ENCODE peak calls at places on chromosomes 7 and 10, in six cellular contexts. B, Q, P, W, Y and U are unnamed samples. For H3K4me1, the result is how much of the 10 kb centered on the place peaks cover.

GRCh38 chr7:2953588-2954407 is 89.9 kb downstream of the CARD11 start:
- DNase-seq in B (no peak), Q (peak), P (no peak), W (no peak), Y (peak), U (no peak)

GRCh38 chr7:96045919-96046318 is 273.6 kb downstream of the DYNC1I1 start:
- DNase-seq in B (no peak), Q (no peak), P (no peak), W (no peak), Y (no peak), U (no peak)

GRCh38 chr7:106603300-106603699 is 57.7 kb downstream of the CCDC71L start:
- DNase-seq in B (no peak), Q (no peak), P (no peak), W (no peak), Y (no peak), U (no peak)

GRCh38 chr7:126698909-126699308 is 553.8 kb downstream of the GRM8 start:
- DNase-seq in B (no peak), Q (no peak), P (no peak), W (no peak), Y (no peak), U (no peak)

GRCh38 chr7:151689196-151689971 is 169.7 kb upstream of the RHEB start:
- DNase-seq in B (peak), Q (peak), P (peak), W (no peak), Y (peak), U (no peak)

GRCh38 chr7:97024209-97025129 is at the start of gene DLX5:
- DNase-seq in B (no peak), Q (no peak), P (peak), W (peak), Y (no peak), U (no peak)

GRCh38 chr7:17411922-17412321 is 113.5 kb downstream of the AHR start:
- DNase-seq in B (no peak), Q (no peak), P (no peak), W (no peak), Y (no peak), U (no peak)

GRCh38 chr7:111587715-111588433 is 25.6 kb upstream of the IMMP2L start:
- DNase-seq in B (no peak), Q (no peak), P (peak), W (no peak), Y (no peak), U (no peak)

GRCh38 chr7:16114633-16115032 is 306.7 kb downstream of the CRPPA start:
- DNase-seq in B (no peak), Q (no peak), P (peak), W (no peak), Y (no peak), U (no peak)

GRCh38 chr7:20776942-20777341 is 9.7 kb downstream of the SP8 start:
- DNase-seq in B (no peak), Q (no peak), P (no peak), W (no peak), Y (no peak), U (no peak)

GRCh38 chr7:20116869-20117268 is 100.3 kb downstream of the MACC1 start:
- DNase-seq in B (no peak), Q (no peak), P (no peak), W (no peak), Y (no peak), U (no peak)

GRCh38 chr7:65731562-65732035 is 141.3 kb upstream of the VKORC1L1 start:
- DNase-seq in B (no peak), Q (no peak), P (peak), W (no peak), Y (no peak), U (no peak)

GRCh38 chr10:6516277-6516676 is 63.8 kb downstream of the PRKCQ start:
- DNase-seq in B (no peak), Q (no peak), P (no peak), W (no peak), Y (no peak), U (no peak)

GRCh38 chr7:141073173-141073640 is 657 bp upstream of the TMEM178B start:
- DNase-seq in B (no peak), Q (no peak), P (peak), W (no peak), Y (no peak), U (peak)

GRCh38 chr10:129531195-129531968 is 64.3 kb downstream of the MGMT start:
- DNase-seq in B (peak), Q (no peak), P (peak), W (no peak), Y (no peak), U (no peak)

GRCh38 chr7:81519886-81520285 is 250.0 kb downstream of the HGF start:
- DNase-seq in B (no peak), Q (no peak), P (peak), W (no peak), Y (no peak), U (no peak)

GRCh38 chr7:91288208-91288824 is 24.1 kb downstream of the FZD1 start:
- DNase-seq in B (no peak), Q (no peak), P (no peak), W (peak), Y (no peak), U (peak)

GRCh38 chr7:103447073-103447960 is 1.3 kb upstream of the SLC26A5 start:
- DNase-seq in B (no peak), Q (no peak), P (peak), W (peak), Y (no peak), U (no peak)

GRCh38 chr10:102225646-102226541 is at the start of gene ELOVL3:
- DNase-seq in B (peak), Q (peak), P (peak), W (peak), Y (peak), U (peak)

GRCh38 chr10:5604946-5605345 is 61.4 kb downstream of the ASB13 start:
- DNase-seq in B (no peak), Q (no peak), P (no peak), W (no peak), Y (no peak), U (no peak)

GRCh38 chr7:41110186-41110585 is 592.7 kb downstream of the INHBA start:
- DNase-seq in B (peak), Q (no peak), P (no peak), W (no peak), Y (no peak), U (no peak)

GRCh38 chr10:100614416-100614815 is 78.7 kb downstream of the HIF1AN start:
- DNase-seq in B (no peak), Q (no peak), P (no peak), W (no peak), Y (no peak), U (no peak)

GRCh38 chr7:112505495-112505894 is 24.7 kb downstream of the LSMEM1 start:
- DNase-seq in B (no peak), Q (no peak), P (no peak), W (no peak), Y (no peak), U (no peak)

GRCh38 chr7:157568785-157569584 is 232.2 kb downstream of the DNAJB6 start:
- DNase-seq in B (no peak), Q (no peak), P (peak), W (peak), Y (no peak), U (peak)

GRCh38 chr10:114458955-114459354 is 54.7 kb upstream of the AFAP1L2 start:
- DNase-seq in B (no peak), Q (no peak), P (peak), W (no peak), Y (no peak), U (peak)

GRCh38 chr10:124647421-124648130 is 96.6 kb downstream of the FAM53B start:
- DNase-seq in B (no peak), Q (no peak), P (peak), W (peak), Y (peak), U (peak)

GRCh38 chr7:28125381-28126046 is 55.1 kb downstream of the JAZF1 start:
- DNase-seq in B (no peak), Q (no peak), P (peak), W (peak), Y (no peak), U (no peak)

GRCh38 chr7:19107392-19108147 is 9.9 kb downstream of the TWIST1 start:
- DNase-seq in B (no peak), Q (no peak), P (peak), W (peak), Y (peak), U (no peak)

GRCh38 chr7:20352573-20353304 is 22.0 kb downstream of the ITGB8 start:
- DNase-seq in B (peak), Q (no peak), P (peak), W (no peak), Y (no peak), U (no peak)

GRCh38 chr7:43756368-43757072 is 2.0 kb upstream of the BLVRA start:
- DNase-seq in B (peak), Q (no peak), P (peak), W (no peak), Y (no peak), U (no peak)

GRCh38 chr7:2190531-2190930 is 42.2 kb downstream of the MAD1L1 start:
- DNase-seq in B (no peak), Q (no peak), P (no peak), W (no peak), Y (no peak), U (no peak)

GRCh38 chr10:66378117-66378876 is 547.5 kb upstream of the LRRTM3 start:
- DNase-seq in B (no peak), Q (no peak), P (peak), W (no peak), Y (no peak), U (no peak)

GRCh38 chr7:50584793-50585399 is 19.7 kb upstream of the DDC start:
- DNase-seq in B (peak), Q (no peak), P (no peak), W (no peak), Y (no peak), U (no peak)

GRCh38 chr7:2289621-2290020 is 24.6 kb downstream of the SNX8 start:
- DNase-seq in B (no peak), Q (no peak), P (no peak), W (no peak), Y (no peak), U (no peak)

GRCh38 chr7:77351539-77352004 is 64.6 kb downstream of the GSAP start:
- DNase-seq in B (no peak), Q (no peak), P (no peak), W (no peak), Y (no peak), U (no peak)

GRCh38 chr7:55060085-55060484 is 41.3 kb downstream of the EGFR start:
- DNase-seq in B (no peak), Q (no peak), P (no peak), W (no peak), Y (no peak), U (no peak)
- H3K4me1 ChIP-seq in B (under half), Q (under half), P (under half), W (half or more), Y (half or more), U (half or more)

GRCh38 chr10:8230887-8231286 is 176.4 kb downstream of the GATA3 start:
- DNase-seq in B (no peak), Q (no peak), P (no peak), W (no peak), Y (no peak), U (no peak)
- TF ChIP-seq CTCF in B (no peak), Q (no peak), P (no peak), W (no peak), Y (no peak), U (no peak)

GRCh38 chr10:77661674-77662073 is 24.1 kb upstream of the KCNMA1 start:
- DNase-seq in B (no peak), Q (no peak), P (no peak), W (no peak), Y (no peak), U (no peak)
- H3K4me1 ChIP-seq in B (under half), Q (under half), P (under half), W (under half), Y (under half), U (under half)

GRCh38 chr10:89251417-89252224 is at the start of gene LIPA:
- DNase-seq in B (peak), Q (peak), P (peak), W (peak), Y (peak), U (peak)
- TF ChIP-seq CTCF in B (no peak), Q (no peak), P (no peak), W (no peak), Y (no peak), U (no peak)

GRCh38 chr7:36287371-36288241 is 102.1 kb upstream of the ANLN start:
- DNase-seq in B (peak), Q (no peak), P (no peak), W (no peak), Y (no peak), U (peak)

GRCh38 chr7:36285276-36285675 is 104.4 kb upstream of the ANLN start:
- DNase-seq in B (no peak), Q (no peak), P (no peak), W (no peak), Y (peak), U (peak)

GRCh38 chr7:36286688-36287087 is 103.0 kb upstream of the ANLN start:
- DNase-seq in B (no peak), Q (no peak), P (no peak), W (no peak), Y (no peak), U (no peak)

GRCh38 chr7:36284470-36284869 is 105.2 kb upstream of the ANLN start:
- DNase-seq in B (no peak), Q (no peak), P (no peak), W (no peak), Y (peak), U (no peak)

GRCh38 chr7:36286241-36286640 is 103.4 kb upstream of the ANLN start:
- DNase-seq in B (no peak), Q (no peak), P (no peak), W (no peak), Y (no peak), U (no peak)
- H3K4me1 ChIP-seq in B (half or more), Q (under half), P (under half), W (under half), Y (under half), U (half or more)

GRCh38 chr10:119246862-119247549 is 39.6 kb downstream of the GRK5 start:
- DNase-seq in B (no peak), Q (no peak), P (peak), W (peak), Y (peak), U (peak)
- TF ChIP-seq CTCF in B (no peak), Q (no peak), P (no peak), W (no peak), Y (no peak), U (no peak)